ENCODE peak calls at places on chromosomes 13 and 19, in six cellular contexts. One of them, this sample, is unnamed.

GRCh38 chr13:59770451-59770850 is 393.3 kb downstream of the DIAPH3 start:
- DNase-seq in GM12892: no peak
- DNase-seq in HepG2: no peak
- DNase-seq in SK-N-SH: no peak
- DNase-seq in K562: no peak
- DNase-seq in GM12878: no peak
- DNase-seq in this sample: no peak

GRCh38 chr13:80524447-80525215 is 183.7 kb upstream of the SPRY2 start:
- DNase-seq in GM12878: no peak
- DNase-seq in K562: peak
- DNase-seq in GM12892: no peak
- DNase-seq in HepG2: no peak
- DNase-seq in SK-N-SH: no peak
- DNase-seq in this sample: no peak

GRCh38 chr13:73364706-73365105 is 305.9 kb downstream of the KLF5 start:
- DNase-seq in GM12878: no peak
- DNase-seq in K562: no peak
- DNase-seq in GM12892: no peak
- DNase-seq in HepG2: no peak
- DNase-seq in SK-N-SH: no peak
- DNase-seq in this sample: no peak

GRCh38 chr19:16198363-16198636 is 589 bp downstream of the AP1M1 start:
- DNase-seq in SK-N-SH: no peak
- DNase-seq in GM12892: no peak
- DNase-seq in GM12878: no peak
- DNase-seq in K562: peak
- DNase-seq in HepG2: no peak
- DNase-seq in this sample: no peak

GRCh38 chr13:21676611-21677021 is 5.7 kb downstream of the FGF9 start:
- DNase-seq in GM12892: no peak
- DNase-seq in GM12878: no peak
- DNase-seq in HepG2: no peak
- DNase-seq in K562: no peak
- DNase-seq in SK-N-SH: peak
- DNase-seq in this sample: no peak

GRCh38 chr13:51311957-51312520 is 27.5 kb upstream of the SERPINE3 start:
- DNase-seq in GM12878: no peak
- DNase-seq in HepG2: no peak
- DNase-seq in SK-N-SH: no peak
- DNase-seq in K562: no peak
- DNase-seq in GM12892: no peak
- DNase-seq in this sample: no peak

GRCh38 chr13:97111705-97112104 is 110.4 kb upstream of the MBNL2 start:
- DNase-seq in HepG2: no peak
- DNase-seq in K562: no peak
- DNase-seq in GM12892: no peak
- DNase-seq in GM12878: no peak
- DNase-seq in SK-N-SH: no peak
- DNase-seq in this sample: no peak

GRCh38 chr13:84025828-84026227 is 143.6 kb upstream of the SLITRK1 start:
- DNase-seq in GM12878: no peak
- DNase-seq in GM12892: no peak
- DNase-seq in HepG2: no peak
- DNase-seq in SK-N-SH: no peak
- DNase-seq in K562: no peak
- DNase-seq in this sample: no peak

GRCh38 chr19:7527516-7528191 is 5.2 kb downstream of the MCOLN1 start:
- DNase-seq in GM12878: no peak
- DNase-seq in SK-N-SH: no peak
- DNase-seq in K562: no peak
- DNase-seq in HepG2: no peak
- DNase-seq in GM12892: no peak
- DNase-seq in this sample: no peak

GRCh38 chr13:64510698-64511097 is 2719.4 kb downstream of the PCDH9 start:
- DNase-seq in HepG2: no peak
- DNase-seq in GM12878: no peak
- DNase-seq in SK-N-SH: no peak
- DNase-seq in GM12892: no peak
- DNase-seq in K562: no peak
- DNase-seq in this sample: no peak

GRCh38 chr13:33279898-33280549 is 5.5 kb downstream of the STARD13 start:
- DNase-seq in GM12878: no peak
- DNase-seq in K562: no peak
- DNase-seq in SK-N-SH: no peak
- DNase-seq in GM12892: no peak
- DNase-seq in HepG2: peak
- DNase-seq in this sample: no peak

GRCh38 chr13:78602561-78603239 is 652 bp downstream of the POU4F1 start:
- DNase-seq in GM12878: no peak
- DNase-seq in SK-N-SH: no peak
- DNase-seq in K562: peak
- DNase-seq in GM12892: no peak
- DNase-seq in HepG2: no peak
- DNase-seq in this sample: no peak

GRCh38 chr13:107035778-107036177 is 467.8 kb upstream of the ARGLU1 start:
- DNase-seq in HepG2: no peak
- DNase-seq in SK-N-SH: no peak
- DNase-seq in K562: no peak
- DNase-seq in GM12878: no peak
- DNase-seq in GM12892: no peak
- DNase-seq in this sample: no peak

GRCh38 chr13:40438022-40438692 is 228.3 kb downstream of the FOXO1 start:
- DNase-seq in SK-N-SH: no peak
- DNase-seq in K562: no peak
- DNase-seq in GM12878: no peak
- DNase-seq in GM12892: no peak
- DNase-seq in HepG2: no peak
- DNase-seq in this sample: no peak

GRCh38 chr13:36915891-36916640 is 4.0 kb downstream of the SMAD9 start:
- DNase-seq in GM12878: no peak
- DNase-seq in K562: no peak
- DNase-seq in SK-N-SH: peak
- DNase-seq in HepG2: no peak
- DNase-seq in GM12892: no peak
- DNase-seq in this sample: no peak

GRCh38 chr13:27662738-27663470 is 41.2 kb downstream of the POLR1D start:
- DNase-seq in K562: no peak
- DNase-seq in GM12892: no peak
- DNase-seq in HepG2: peak
- DNase-seq in GM12878: no peak
- DNase-seq in SK-N-SH: no peak
- DNase-seq in this sample: no peak

GRCh38 chr19:6213696-6214585 is 65.8 kb downstream of the MLLT1 start:
- DNase-seq in SK-N-SH: peak
- DNase-seq in GM12892: peak
- DNase-seq in HepG2: no peak
- DNase-seq in GM12878: no peak
- DNase-seq in K562: peak
- DNase-seq in this sample: peak

GRCh38 chr19:39820696-39821095 is 13.3 kb downstream of the DYRK1B start:
- DNase-seq in GM12878: no peak
- DNase-seq in HepG2: no peak
- DNase-seq in GM12892: no peak
- DNase-seq in SK-N-SH: no peak
- DNase-seq in K562: no peak
- DNase-seq in this sample: no peak
- TF ChIP-seq TAF1 in GM12878: no peak
- TF ChIP-seq TAF1 in HepG2: no peak
- TF ChIP-seq TAF1 in GM12892: no peak
- TF ChIP-seq TAF1 in SK-N-SH: no peak
- TF ChIP-seq TAF1 in K562: no peak
- TF ChIP-seq TAF1 in this sample: no peak

GRCh38 chr13:100542546-100543156 is 45.9 kb downstream of the GGACT start:
- DNase-seq in GM12878: peak
- DNase-seq in GM12892: no peak
- DNase-seq in HepG2: peak
- DNase-seq in K562: peak
- DNase-seq in SK-N-SH: no peak
- DNase-seq in this sample: peak
- TF ChIP-seq TAF1 in GM12878: no peak
- TF ChIP-seq TAF1 in GM12892: no peak
- TF ChIP-seq TAF1 in HepG2: no peak
- TF ChIP-seq TAF1 in K562: no peak
- TF ChIP-seq TAF1 in SK-N-SH: no peak
- TF ChIP-seq TAF1 in this sample: no peak

DNA sequence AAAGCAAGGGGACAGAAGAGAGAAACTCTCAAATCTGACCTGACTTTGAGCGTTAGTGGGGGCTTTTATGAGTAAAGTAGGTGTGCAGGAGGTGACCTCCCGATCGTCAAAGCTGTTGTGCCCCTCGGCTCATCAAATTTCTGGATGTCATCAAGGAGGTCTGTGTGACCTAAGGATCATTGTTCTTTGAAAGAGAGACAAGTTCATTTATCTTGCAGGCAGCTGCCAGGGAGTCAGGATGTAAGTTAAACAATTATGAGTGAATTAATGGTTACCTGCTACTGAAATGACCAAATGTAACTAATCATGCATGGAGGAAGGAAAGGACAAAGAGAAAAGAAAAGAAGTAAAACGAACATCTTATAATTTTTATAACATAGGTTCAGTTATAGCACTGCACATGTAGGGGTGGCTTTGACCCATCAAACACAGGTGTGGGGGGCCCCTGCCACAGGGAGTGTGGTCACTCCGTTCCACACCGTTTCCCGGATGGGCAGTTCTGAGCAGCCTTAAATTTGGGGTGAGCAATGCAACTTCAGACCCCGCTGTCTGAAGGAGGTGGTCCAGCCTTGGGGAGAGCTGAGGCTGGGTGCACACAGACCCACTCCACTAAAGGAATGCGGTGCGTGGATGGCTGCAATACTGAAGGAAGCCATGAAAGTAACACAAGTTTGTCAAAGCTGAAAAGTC is 5.2 kb downstream of the CD22 start:
- DNase-seq in HepG2: no peak
- DNase-seq in GM12892: no peak
- DNase-seq in GM12878: no peak
- DNase-seq in K562: no peak
- DNase-seq in SK-N-SH: no peak
- DNase-seq in this sample: no peak
- TF ChIP-seq TAF1 in HepG2: no peak
- TF ChIP-seq TAF1 in GM12892: no peak
- TF ChIP-seq TAF1 in GM12878: peak
- TF ChIP-seq TAF1 in K562: no peak
- TF ChIP-seq TAF1 in SK-N-SH: no peak
- TF ChIP-seq TAF1 in this sample: no peak

GRCh38 chr13:47004552-47004951 is 107.7 kb upstream of the HTR2A start:
- DNase-seq in GM12892: no peak
- DNase-seq in SK-N-SH: no peak
- DNase-seq in K562: no peak
- DNase-seq in GM12878: no peak
- DNase-seq in HepG2: no peak
- DNase-seq in this sample: no peak

GRCh38 chr13:47000166-47000565 is 103.3 kb upstream of the HTR2A start:
- DNase-seq in GM12878: no peak
- DNase-seq in HepG2: no peak
- DNase-seq in K562: no peak
- DNase-seq in GM12892: no peak
- DNase-seq in SK-N-SH: no peak
- DNase-seq in this sample: no peak

GRCh38 chr13:47004022-47004421 is 107.2 kb upstream of the HTR2A start:
- DNase-seq in GM12878: no peak
- DNase-seq in HepG2: no peak
- DNase-seq in SK-N-SH: no peak
- DNase-seq in K562: no peak
- DNase-seq in GM12892: no peak
- DNase-seq in this sample: no peak

GRCh38 chr13:47008318-47008717 is 111.5 kb upstream of the HTR2A start:
- DNase-seq in GM12892: no peak
- DNase-seq in SK-N-SH: no peak
- DNase-seq in GM12878: no peak
- DNase-seq in HepG2: no peak
- DNase-seq in K562: peak
- DNase-seq in this sample: no peak

DNA sequence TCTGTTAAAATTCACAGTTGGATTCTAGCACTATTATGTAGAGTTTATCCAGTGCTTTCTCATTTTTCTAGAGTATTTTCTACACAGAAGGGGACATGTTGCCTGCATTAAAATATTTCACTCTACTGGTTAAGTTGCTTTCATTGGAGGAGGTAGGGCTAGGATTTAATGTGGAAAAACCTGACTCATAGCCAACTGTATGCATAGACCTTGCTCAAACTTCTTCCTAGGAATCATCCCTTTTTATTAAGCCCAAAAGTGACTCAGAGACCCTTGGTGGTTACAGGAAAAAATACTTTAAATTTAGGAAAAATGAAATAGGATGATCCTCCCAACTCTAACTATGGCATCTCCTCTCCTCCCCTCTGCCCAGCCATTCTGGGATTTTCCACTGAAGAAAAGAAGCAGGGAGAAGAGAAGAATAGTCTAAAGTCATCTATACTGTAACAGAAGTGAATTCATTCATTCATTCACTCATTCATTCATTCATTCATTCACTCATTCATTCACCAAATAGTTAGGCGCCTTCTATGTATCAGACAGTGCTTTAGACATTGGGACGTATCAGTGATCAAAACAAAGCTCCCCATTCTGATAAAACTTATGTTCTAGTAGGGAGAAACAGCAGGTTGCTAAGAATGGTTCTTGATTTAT is 109.0 kb upstream of the HTR2A start:
- DNase-seq in K562: no peak
- DNase-seq in HepG2: no peak
- DNase-seq in GM12878: no peak
- DNase-seq in GM12892: no peak
- DNase-seq in SK-N-SH: no peak
- DNase-seq in this sample: no peak
- TF ChIP-seq TAF1 in K562: no peak
- TF ChIP-seq TAF1 in HepG2: no peak
- TF ChIP-seq TAF1 in GM12878: no peak
- TF ChIP-seq TAF1 in GM12892: no peak
- TF ChIP-seq TAF1 in SK-N-SH: no peak
- TF ChIP-seq TAF1 in this sample: no peak

GRCh38 chr13:45750566-45750965 is 48.4 kb downstream of the CBY2 start:
- DNase-seq in K562: no peak
- DNase-seq in HepG2: no peak
- DNase-seq in GM12878: no peak
- DNase-seq in SK-N-SH: no peak
- DNase-seq in GM12892: no peak
- DNase-seq in this sample: no peak

GRCh38 chr13:45742985-45743384 is 40.9 kb downstream of the CBY2 start:
- DNase-seq in HepG2: no peak
- DNase-seq in SK-N-SH: no peak
- DNase-seq in GM12892: no peak
- DNase-seq in GM12878: no peak
- DNase-seq in K562: no peak
- DNase-seq in this sample: no peak

GRCh38 chr13:45749026-45749759 is 47.1 kb downstream of the CBY2 start:
- DNase-seq in HepG2: no peak
- DNase-seq in GM12892: no peak
- DNase-seq in GM12878: no peak
- DNase-seq in SK-N-SH: no peak
- DNase-seq in K562: no peak
- DNase-seq in this sample: no peak

GRCh38 chr13:45744979-45745378 is 42.9 kb downstream of the CBY2 start:
- DNase-seq in K562: no peak
- DNase-seq in SK-N-SH: no peak
- DNase-seq in GM12892: no peak
- DNase-seq in HepG2: no peak
- DNase-seq in GM12878: no peak
- DNase-seq in this sample: no peak

GRCh38 chr13:45747071-45747470 is 45.0 kb downstream of the CBY2 start:
- DNase-seq in SK-N-SH: no peak
- DNase-seq in K562: no peak
- DNase-seq in GM12878: no peak
- DNase-seq in GM12892: no peak
- DNase-seq in HepG2: no peak
- DNase-seq in this sample: no peak
- TF ChIP-seq TAF1 in SK-N-SH: no peak
- TF ChIP-seq TAF1 in K562: no peak
- TF ChIP-seq TAF1 in GM12878: no peak
- TF ChIP-seq TAF1 in GM12892: no peak
- TF ChIP-seq TAF1 in HepG2: no peak
- TF ChIP-seq TAF1 in this sample: no peak

This sample was measured in GM12891.